ENCODE peak calls at places on chromosomes 5 and 9, in six cellular contexts. C is sigmoid colon, X is stomach, Z is ovary, W is SK-MEL-5, R is right cardiac atrium. J is an unnamed sample.

GRCh38 chr9:110463499-110463898 is 116.0 kb downstream of the SVEP1 start:
- DNase-seq in W (no peak), X (no peak), Z (no peak), R (no peak), C (no peak), J (no peak)

GRCh38 chr5:4662845-4663244 is 477.3 kb upstream of the ADAMTS16 start:
- DNase-seq in Z (no peak), R (no peak), C (no peak), W (no peak), X (no peak), J (no peak)

GRCh38 chr5:891837-892389 is 688 bp downstream of the BRD9 start:
- DNase-seq in Z (no peak), W (no peak), C (no peak), X (no peak), R (peak), J (no peak)

GRCh38 chr5:177440990-177441780 is 5.4 kb upstream of the PRR7 start:
- DNase-seq in R (peak), C (no peak), X (no peak), Z (no peak), W (no peak), J (no peak)

GRCh38 chr5:154652746-154653417 is 102.3 kb upstream of the LARP1 start:
- DNase-seq in X (no peak), W (no peak), R (no peak), Z (no peak), C (no peak), J (no peak)

GRCh38 chr9:75229605-75230332 is 141.5 kb downstream of the OSTF1 start:
- DNase-seq in C (peak), X (peak), W (no peak), Z (no peak), R (no peak), J (no peak)

GRCh38 chr9:131700765-131701433 is 39.0 kb downstream of the RAPGEF1 start:
- DNase-seq in Z (no peak), W (no peak), X (no peak), R (no peak), C (no peak), J (no peak)

GRCh38 chr5:76196886-76197489 is 113.8 kb downstream of the SV2C start:
- DNase-seq in W (no peak), X (no peak), C (no peak), Z (no peak), R (no peak), J (no peak)

GRCh38 chr5:140153905-140154304 is 21.1 kb upstream of the CYSTM1 start:
- DNase-seq in R (no peak), C (no peak), Z (no peak), W (no peak), X (no peak), J (no peak)

GRCh38 chr9:100104314-100104713 is 5.3 kb downstream of the INVS start:
- DNase-seq in Z (no peak), W (no peak), R (no peak), C (no peak), X (no peak), J (no peak)

GRCh38 chr9:114034176-114034575 is 43.9 kb downstream of the AMBP start:
- DNase-seq in X (no peak), Z (peak), C (peak), W (no peak), R (no peak), J (no peak)

GRCh38 chr5:9863486-9863885 is 233.3 kb upstream of the TAS2R1 start:
- DNase-seq in C (no peak), W (no peak), X (no peak), Z (no peak), R (no peak), J (no peak)